ENCODE peak calls at places on chromosomes 7 and 10, in four cellular contexts. K, S, M and P are unnamed samples.

GRCh38 chr10:29746080-29746797 is 111.5 kb upstream of the SVIL start:
- DNase-seq in M (no peak), S (no peak), K (no peak), P (peak)

GRCh38 chr7:18276380-18276779 is 219.2 kb upstream of the HDAC9 start:
- DNase-seq in S (no peak), K (no peak), M (no peak), P (no peak)

GRCh38 chr7:66043681-66044497 is 31.7 kb upstream of the ASL start:
- DNase-seq in K (peak), S (no peak), M (no peak), P (peak)

GRCh38 chr10:131821378-131822012 is 79.3 kb upstream of the PPP2R2D start:
- DNase-seq in M (no peak), S (no peak), K (no peak), P (no peak)

GRCh38 chr7:122298618-122299017 is 5.9 kb downstream of the FEZF1 start:
- DNase-seq in K (no peak), S (no peak), M (no peak), P (no peak)

GRCh38 chr10:74347522-74347921 is 196.5 kb downstream of the ADK start:
- DNase-seq in S (no peak), K (no peak), M (no peak), P (no peak)

GRCh38 chr10:124342821-124343170 is 75.9 kb downstream of the OAT start:
- DNase-seq in M (no peak), S (no peak), K (no peak), P (no peak)

GRCh38 chr7:94907420-94908203 is at the start of gene PPP1R9A:
- DNase-seq in M (peak), S (no peak), K (no peak), P (peak)

GRCh38 chr10:59588791-59589190 is 120.9 kb downstream of the SLC16A9 start:
- DNase-seq in M (peak), K (no peak), S (no peak), P (no peak)

GRCh38 chr10:52477305-52477704 is 163.2 kb downstream of the DKK1 start:
- DNase-seq in K (no peak), M (no peak), S (no peak), P (no peak)

GRCh38 chr7:41882745-41883527 is 180.0 kb upstream of the INHBA start:
- DNase-seq in M (no peak), K (peak), S (no peak), P (no peak)

GRCh38 chr7:86930554-86931307 is 128.7 kb downstream of the ELAPOR2 start:
- DNase-seq in S (no peak), K (no peak), M (no peak), P (no peak)

GRCh38 chr10:77702166-77702565 is 64.6 kb upstream of the KCNMA1 start:
- DNase-seq in S (no peak), K (peak), M (no peak), P (peak)

GRCh38 chr10:49679480-49679893 is at the start of gene C10orf53:
- DNase-seq in M (no peak), S (no peak), K (no peak), P (peak)

GRCh38 chr7:138030679-138031351 is 28.9 kb upstream of the CREB3L2 start:
- DNase-seq in K (no peak), M (no peak), S (no peak), P (peak)

GRCh38 chr7:107291434-107291833 is 122.6 kb downstream of the HBP1 start:
- DNase-seq in M (no peak), K (no peak), S (no peak), P (no peak)

GRCh38 chr10:32070645-32071044 is 14.4 kb upstream of the KIF5B start:
- DNase-seq in M (no peak), S (no peak), K (no peak), P (no peak)

GRCh38 chr7:77282897-77283296 is 83.3 kb upstream of the FGL2 start:
- DNase-seq in S (no peak), M (no peak), K (no peak), P (no peak)
- H3K4me3 ChIP-seq in S (peak), M (no peak), K (no peak), P (no peak)

GRCh38 chr10:3366043-3366442 is 193.5 kb upstream of the PITRM1 start:
- DNase-seq in M (no peak), S (no peak), K (no peak), P (no peak)

GRCh38 chr10:3363316-3364070 is 190.9 kb upstream of the PITRM1 start:
- DNase-seq in S (no peak), K (no peak), M (no peak), P (no peak)

GRCh38 chr10:3365630-3366029 is 193.0 kb upstream of the PITRM1 start:
- DNase-seq in K (no peak), S (no peak), M (peak), P (no peak)

GRCh38 chr10:3366735-3367405 is 194.3 kb upstream of the PITRM1 start:
- DNase-seq in M (no peak), K (no peak), S (no peak), P (no peak)

DNA sequence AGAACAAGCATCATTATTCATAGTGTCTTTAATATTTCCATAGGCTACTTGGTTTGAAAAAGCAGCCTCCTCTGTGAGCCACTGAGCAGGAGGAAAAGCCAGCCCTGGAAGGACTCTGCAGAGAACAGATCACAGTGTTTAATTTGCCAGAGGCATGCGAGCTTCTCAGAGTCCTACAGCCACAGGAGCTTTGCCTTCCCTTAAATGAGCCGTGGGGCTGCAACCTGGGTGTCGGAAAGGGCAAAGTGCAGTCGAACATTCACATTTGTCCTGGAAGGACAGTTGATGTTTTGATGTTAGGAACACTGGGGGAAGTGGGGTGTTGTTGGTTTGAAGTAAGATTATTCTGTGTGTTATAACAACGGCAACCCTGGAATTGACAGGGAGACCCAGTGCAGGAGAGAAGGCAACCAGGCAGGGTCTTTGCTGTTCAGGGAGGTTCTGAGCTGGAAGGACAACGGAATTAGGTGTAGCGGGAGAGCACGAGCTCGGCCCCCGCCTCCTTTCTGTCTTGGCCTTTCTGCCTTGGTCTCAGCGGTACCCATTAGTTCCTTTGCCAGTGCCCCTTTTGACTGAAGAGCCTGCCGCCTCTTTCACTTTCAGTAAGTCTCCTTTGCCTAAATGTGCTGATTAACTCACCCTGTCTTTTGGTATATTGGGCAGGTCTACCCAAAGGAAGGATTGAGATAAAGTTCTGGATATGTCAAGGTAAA is 192.3 kb upstream of the PITRM1 start:
- DNase-seq in M (no peak), K (no peak), S (no peak), P (no peak)
- H3K4me3 ChIP-seq in M (no peak), K (no peak), S (no peak), P (no peak)

DNA sequence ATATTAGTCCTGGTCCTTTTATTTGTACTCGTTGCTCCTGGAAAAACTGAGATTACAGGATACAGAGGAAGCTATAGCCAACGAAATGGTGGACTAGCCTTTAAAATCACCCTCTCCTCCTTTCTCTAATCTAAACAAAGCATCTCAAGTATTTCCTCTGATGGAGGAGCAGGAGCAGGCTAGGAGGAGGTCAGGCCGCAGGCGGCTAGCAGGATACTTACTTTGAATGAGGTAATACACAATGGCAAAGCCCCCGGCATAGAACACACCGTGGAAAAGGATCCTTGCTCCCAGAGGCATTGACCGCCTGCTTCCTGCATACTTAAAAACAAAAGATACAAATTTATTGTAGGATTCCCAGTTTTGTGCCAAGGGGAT is 64.4 kb downstream of the STK17A start:
- DNase-seq in S (no peak), M (no peak), K (no peak), P (peak)
- H3K4me3 ChIP-seq in S (peak), M (no peak), K (peak), P (peak)

GRCh38 chr10:103153302-103153759 is 39.7 kb downstream of the NT5C2 start:
- DNase-seq in M (peak), K (no peak), S (no peak), P (peak)
- H3K4me3 ChIP-seq in M (peak), K (no peak), S (no peak), P (peak)

DNA sequence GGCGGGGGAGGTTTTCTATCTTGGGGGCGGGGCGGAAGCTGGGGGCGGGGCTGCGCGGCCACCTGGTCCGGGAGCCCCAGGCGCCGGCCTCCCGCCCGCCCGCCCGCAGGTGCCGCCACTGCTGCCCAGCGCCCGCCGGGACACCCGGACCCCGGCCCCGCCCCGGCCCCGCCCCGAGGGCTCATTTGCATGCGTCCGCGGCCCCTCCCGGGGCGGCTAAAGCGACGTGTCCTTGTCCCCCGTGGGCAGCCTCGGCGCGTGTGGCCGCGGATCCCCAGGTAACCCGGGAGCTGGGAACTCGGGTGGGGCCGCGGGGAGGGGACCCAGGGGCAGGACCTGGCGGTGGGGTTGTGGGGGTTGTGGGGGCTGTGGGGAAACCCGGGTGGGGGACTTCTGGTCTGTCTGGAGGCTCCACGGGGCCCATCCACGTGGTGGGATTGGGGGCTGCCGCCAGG is at the start of gene BHLHA15:
- DNase-seq in M (no peak), S (no peak), K (peak), P (no peak)
- H3K4me3 ChIP-seq in M (peak), S (peak), K (peak), P (peak)